ENCODE peak calls at places on chromosome 9, in nine cellular contexts. P is GM23338, U is A549, B is SK-N-SH, D is HCT116, S is K562, C is GM12878, K is Panc1, Y is HepG2. H is an unnamed sample.

GRCh38 chr9:113863345-113863744 is 12.8 kb upstream of the ZNF618 start:
- DNase-seq in P (no peak), U (no peak), B (no peak), D (no peak), S (no peak), C (no peak), K (no peak), Y (no peak), H (no peak)

GRCh38 chr9:79362100-79363081 is 209.4 kb upstream of the TLE4 start:
- DNase-seq in P (peak), U (peak), B (no peak), D (no peak), S (no peak), C (no peak), K (no peak), Y (no peak), H (no peak)

GRCh38 chr9:101711330-101711941 is 27.0 kb downstream of the GRIN3A start:
- DNase-seq in P (peak), U (peak), B (peak), D (no peak), S (peak), C (no peak), K (no peak), Y (peak), H (no peak)

GRCh38 chr9:71355884-71356283 is 234.5 kb upstream of the TRPM3 start:
- DNase-seq in P (peak), U (no peak), B (no peak), D (peak), S (no peak), C (no peak), K (no peak), Y (peak), H (no peak)

GRCh38 chr9:79829566-79830347 is 258.0 kb downstream of the TLE4 start:
- DNase-seq in P (no peak), U (no peak), B (no peak), D (no peak), S (no peak), C (no peak), K (no peak), Y (no peak), H (no peak)

GRCh38 chr9:109010676-109011655 is 2.3 kb downstream of the CTNNAL1 start:
- DNase-seq in P (no peak), U (peak), B (no peak), D (peak), S (peak), C (no peak), K (no peak), Y (peak), H (peak)

GRCh38 chr9:128144239-128145181 is 4.7 kb upstream of the LCN2 start:
- DNase-seq in P (no peak), U (no peak), B (no peak), D (no peak), S (no peak), C (no peak), K (no peak), Y (no peak), H (no peak)

GRCh38 chr9:83538172-83538889 is at the start of gene FRMD3:
- DNase-seq in P (peak), U (peak), B (peak), D (peak), S (no peak), C (no peak), K (no peak), Y (peak), H (peak)

GRCh38 chr9:98807070-98807810 is at the start of gene GALNT12:
- DNase-seq in P (peak), U (peak), B (peak), D (no peak), S (peak), C (no peak), K (no peak), Y (no peak), H (no peak)

GRCh38 chr9:134189475-134190231 is 25.3 kb upstream of the RNU6ATAC start:
- DNase-seq in P (no peak), U (no peak), B (peak), D (no peak), S (no peak), C (no peak), K (no peak), Y (no peak), H (no peak)

GRCh38 chr9:128245293-128246151 is 30.3 kb downstream of the GOLGA2 start:
- DNase-seq in P (peak), U (no peak), B (peak), D (no peak), S (peak), C (no peak), K (no peak), Y (peak), H (peak)

GRCh38 chr9:127194881-127195713 is 69.5 kb upstream of the GARNL3 start:
- DNase-seq in P (peak), U (peak), B (no peak), D (peak), S (no peak), C (no peak), K (no peak), Y (peak), H (no peak)

GRCh38 chr9:128911529-128912035 is 9.2 kb upstream of the PHYHD1 start:
- DNase-seq in P (peak), U (peak), B (no peak), D (no peak), S (peak), C (no peak), K (no peak), Y (peak), H (no peak)

GRCh38 chr9:23219471-23219870 is 606.6 kb downstream of the ELAVL2 start:
- DNase-seq in P (no peak), U (no peak), B (no peak), D (no peak), S (no peak), C (no peak), K (no peak), Y (no peak), H (no peak)

GRCh38 chr9:21813575-21814473 is 11.4 kb downstream of the MTAP start:
- DNase-seq in P (peak), U (no peak), B (peak), D (peak), S (no peak), C (no peak), K (peak), Y (peak), H (no peak)

GRCh38 chr9:136997355-136997754 is 987 bp upstream of the CLIC3 start:
- DNase-seq in P (no peak), U (no peak), B (no peak), D (no peak), S (no peak), C (no peak), K (no peak), Y (no peak), H (no peak)

GRCh38 chr9:107707915-107708441 is 218.4 kb upstream of the KLF4 start:
- DNase-seq in P (no peak), U (peak), B (no peak), D (no peak), S (peak), C (no peak), K (no peak), Y (no peak), H (no peak)

GRCh38 chr9:118577121-118577520 is 792.1 kb downstream of the BRINP1 start:
- DNase-seq in P (no peak), U (no peak), B (no peak), D (no peak), S (no peak), C (no peak), K (no peak), Y (no peak), H (no peak)

GRCh38 chr9:83448606-83449005 is 89.6 kb downstream of the FRMD3 start:
- DNase-seq in P (no peak), U (no peak), B (no peak), D (no peak), S (no peak), C (no peak), K (no peak), Y (no peak), H (no peak)

GRCh38 chr9:107388890-107389289 is 100.7 kb downstream of the KLF4 start:
- DNase-seq in P (no peak), U (no peak), B (no peak), D (no peak), S (no peak), C (no peak), K (no peak), Y (no peak), H (no peak)

GRCh38 chr9:13427587-13427986 is 148.1 kb upstream of the MPDZ start:
- DNase-seq in P (peak), U (peak), B (peak), D (no peak), S (peak), C (no peak), K (no peak), Y (peak), H (no peak)

GRCh38 chr9:98951967-98952366 is 8.3 kb downstream of the COL15A1 start:
- DNase-seq in P (no peak), U (no peak), B (no peak), D (no peak), S (no peak), C (no peak), K (no peak), Y (no peak), H (no peak)

GRCh38 chr9:77927265-77927664 is 104.3 kb downstream of the GNAQ start:
- DNase-seq in P (no peak), U (no peak), B (no peak), D (no peak), S (no peak), C (no peak), K (no peak), Y (no peak), H (no peak)

GRCh38 chr9:123453904-123454321 is 97.9 kb downstream of the CRB2 start:
- DNase-seq in P (no peak), U (no peak), B (no peak), D (no peak), S (no peak), C (no peak), K (no peak), Y (peak), H (no peak)

GRCh38 chr9:20663133-20663532 is 20.9 kb upstream of the FOCAD start:
- DNase-seq in P (no peak), U (no peak), B (no peak), D (no peak), S (no peak), C (no peak), K (no peak), Y (no peak), H (no peak)

GRCh38 chr9:114369567-114370240 is 18.1 kb downstream of the AKNA start:
- DNase-seq in P (no peak), U (no peak), B (no peak), D (no peak), S (no peak), C (no peak), K (no peak), Y (no peak), H (no peak)

GRCh38 chr9:76419782-76420380 is 25.7 kb upstream of the RFK start:
- DNase-seq in P (peak), U (peak), B (peak), D (peak), S (peak), C (no peak), K (no peak), Y (peak), H (peak)

GRCh38 chr9:99171225-99172128 is 50.3 kb downstream of the ALG2 start:
- DNase-seq in P (no peak), U (no peak), B (no peak), D (no peak), S (no peak), C (no peak), K (no peak), Y (no peak), H (no peak)

GRCh38 chr9:133583586-133583985 is 25.6 kb downstream of the FAM163B start:
- DNase-seq in P (no peak), U (no peak), B (no peak), D (no peak), S (no peak), C (no peak), K (no peak), Y (no peak), H (no peak)

GRCh38 chr9:73869261-73869660 is 627.9 kb upstream of the RORB start:
- DNase-seq in P (no peak), U (no peak), B (no peak), D (no peak), S (peak), C (peak), K (peak), Y (peak), H (peak)

GRCh38 chr9:35102465-35102768 is 514 bp downstream of the STOML2 start:
- DNase-seq in P (peak), U (no peak), B (no peak), D (no peak), S (no peak), C (no peak), K (no peak), Y (no peak), H (no peak)

GRCh38 chr9:38244971-38245370 is 147.5 kb upstream of the ALDH1B1 start:
- DNase-seq in P (no peak), U (no peak), B (no peak), D (no peak), S (no peak), C (no peak), K (no peak), Y (no peak), H (no peak)

GRCh38 chr9:130333041-130334040 is 67.8 kb downstream of the HMCN2 start:
- DNase-seq in P (no peak), U (no peak), B (peak), D (no peak), S (no peak), C (no peak), K (no peak), Y (no peak), H (no peak)

GRCh38 chr9:28365020-28365640 is 791.8 kb upstream of the C9orf72 start:
- DNase-seq in P (peak), U (no peak), B (no peak), D (no peak), S (no peak), C (no peak), K (no peak), Y (no peak), H (no peak)

GRCh38 chr9:92964607-92964975 is 17.3 kb downstream of the FGD3 start:
- DNase-seq in P (no peak), U (no peak), B (no peak), D (no peak), S (no peak), C (no peak), K (no peak), Y (no peak), H (no peak)

DNA sequence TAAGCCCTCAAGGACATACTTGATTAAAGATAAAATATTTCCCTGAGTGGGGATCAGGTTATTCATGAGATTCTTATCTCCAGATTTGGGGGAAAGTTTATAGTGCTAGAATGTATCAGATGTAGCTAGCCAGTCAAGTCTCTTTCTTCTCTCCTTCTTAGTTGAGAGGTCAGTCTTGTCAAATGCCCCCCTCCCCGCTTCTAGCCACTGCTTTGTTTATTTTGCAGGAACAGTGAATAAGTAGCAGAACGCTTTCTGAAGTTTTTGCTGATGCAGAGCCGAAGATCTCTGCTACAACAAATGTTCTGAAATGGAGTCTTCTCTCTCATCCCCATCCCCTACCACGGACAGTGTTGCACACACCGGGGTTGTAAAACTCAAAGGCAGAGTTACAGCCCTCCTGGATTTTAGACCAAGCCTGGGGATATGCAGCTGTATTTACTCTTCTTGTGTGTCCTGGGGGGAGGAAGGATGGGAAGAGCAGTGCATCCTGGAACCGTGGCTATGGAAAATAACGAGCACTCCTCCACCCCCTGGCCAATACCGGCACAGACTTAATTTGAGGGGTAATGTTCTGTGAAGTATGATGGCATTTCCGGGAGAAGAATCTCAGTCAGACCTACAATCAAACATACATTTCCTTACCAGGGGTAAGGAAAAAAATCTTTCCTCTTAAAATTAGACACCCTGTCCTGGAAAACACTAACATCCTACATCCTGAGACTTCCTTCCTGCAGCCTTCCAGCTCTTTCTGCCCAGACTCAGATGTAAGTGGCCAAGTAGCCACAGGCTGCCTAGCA is 10.7 kb upstream of the ERMP1 start:
- DNase-seq in P (no peak), U (peak), B (peak), D (no peak), S (no peak), C (no peak), K (no peak), Y (peak), H (no peak)
- TF ChIP-seq REST in P (no peak), U (no peak), B (peak), D (no peak), S (no peak), C (peak), K (no peak), Y (no peak), H (no peak)

GRCh38 chr9:34045903-34046302 is 2.8 kb downstream of the UBAP2 start:
- DNase-seq in P (no peak), U (no peak), B (no peak), D (no peak), S (no peak), C (no peak), K (no peak), Y (no peak), H (no peak)

GRCh38 chr9:34048730-34049629 is at the start of gene UBAP2:
- DNase-seq in P (peak), U (peak), B (peak), D (peak), S (peak), C (peak), K (peak), Y (peak), H (peak)

GRCh38 chr9:34049630-34050384 is 1.1 kb upstream of the UBAP2 start:
- DNase-seq in P (peak), U (no peak), B (peak), D (no peak), S (peak), C (no peak), K (no peak), Y (no peak), H (no peak)

GRCh38 chr9:34046784-34047379 is 1.8 kb downstream of the UBAP2 start:
- DNase-seq in P (peak), U (no peak), B (peak), D (no peak), S (no peak), C (peak), K (no peak), Y (no peak), H (peak)

DNA sequence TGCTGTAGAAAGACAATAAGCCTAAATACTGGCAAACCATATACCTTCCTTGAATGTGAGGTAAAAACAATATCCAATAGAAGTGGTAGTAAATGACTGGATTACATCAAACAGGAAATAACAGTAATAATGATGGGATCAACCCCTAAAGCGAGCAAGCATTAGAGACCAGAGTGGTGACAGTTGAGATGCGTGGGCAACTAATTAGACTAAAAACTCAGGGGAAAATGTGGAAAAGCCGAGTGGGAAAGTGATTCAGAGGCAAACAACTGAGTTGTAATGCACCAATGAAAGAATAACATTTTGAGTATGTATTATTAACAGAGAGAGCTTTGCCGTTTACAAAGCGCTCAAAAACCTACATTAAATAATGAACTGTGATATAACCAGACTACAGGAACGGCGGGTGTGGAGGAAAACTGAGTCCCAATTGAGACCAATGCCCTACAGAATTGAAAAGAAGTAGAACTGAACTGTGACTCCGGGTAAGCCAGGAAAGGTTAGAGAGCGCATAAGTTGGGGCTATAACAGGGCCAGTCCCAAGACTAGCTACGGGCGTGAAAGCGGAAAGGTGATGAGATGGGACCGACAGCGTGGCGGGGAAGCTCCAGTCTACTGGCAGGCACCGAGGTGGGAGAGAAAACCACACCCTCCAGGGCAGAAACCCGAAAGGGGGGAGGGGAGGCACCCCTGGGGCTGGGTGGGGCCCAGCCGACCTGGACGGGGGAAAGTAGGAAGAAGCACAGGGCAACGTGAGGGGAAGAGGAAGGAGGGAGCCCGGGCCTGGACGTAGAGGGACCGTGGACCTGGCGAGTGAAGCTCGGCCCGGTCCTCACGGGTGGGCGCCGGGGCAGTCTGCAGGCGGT is 590 bp downstream of the UBAP2 start:
- DNase-seq in P (peak), U (peak), B (peak), D (peak), S (peak), C (no peak), K (no peak), Y (peak), H (no peak)
- TF ChIP-seq REST in P (no peak), U (no peak), B (no peak), D (no peak), S (no peak), C (no peak), K (no peak), Y (no peak), H (no peak)

GRCh38 chr9:2338770-2339169 is 282.8 kb upstream of the VLDLR start:
- DNase-seq in P (no peak), U (no peak), B (no peak), D (no peak), S (no peak), C (no peak), K (no peak), Y (no peak), H (no peak)

GRCh38 chr9:2337602-2338001 is 284.0 kb upstream of the VLDLR start:
- DNase-seq in P (no peak), U (no peak), B (no peak), D (no peak), S (no peak), C (no peak), K (no peak), Y (no peak), H (no peak)

GRCh38 chr9:2337131-2337530 is 284.5 kb upstream of the VLDLR start:
- DNase-seq in P (no peak), U (no peak), B (no peak), D (no peak), S (no peak), C (no peak), K (no peak), Y (no peak), H (no peak)

GRCh38 chr9:2336055-2336454 is 285.5 kb upstream of the VLDLR start:
- DNase-seq in P (no peak), U (no peak), B (no peak), D (no peak), S (peak), C (no peak), K (no peak), Y (no peak), H (no peak)

DNA sequence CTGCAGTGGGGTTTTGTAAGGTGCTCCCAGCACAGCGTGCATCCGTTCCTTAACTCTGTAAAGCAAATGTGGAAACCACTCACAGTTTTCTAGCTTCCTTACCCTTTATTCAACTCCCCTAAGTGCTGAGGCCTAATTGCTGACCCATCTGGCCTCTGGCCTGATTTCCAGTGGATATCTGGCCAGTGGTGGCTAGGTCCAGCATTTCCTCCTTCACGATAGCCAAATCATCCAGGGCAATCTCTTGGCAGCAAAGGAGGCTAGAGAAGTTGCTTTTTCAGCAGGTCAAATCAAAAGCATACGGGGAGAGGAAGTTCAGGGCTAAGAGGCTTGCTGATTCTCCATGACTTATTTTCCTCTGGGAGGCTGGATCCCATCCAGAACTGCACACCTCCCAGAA is 286.3 kb upstream of the VLDLR start:
- DNase-seq in P (no peak), U (no peak), B (peak), D (no peak), S (no peak), C (no peak), K (no peak), Y (no peak), H (no peak)
- TF ChIP-seq REST in P (no peak), U (no peak), B (no peak), D (no peak), S (no peak), C (no peak), K (no peak), Y (no peak), H (no peak)

DNA sequence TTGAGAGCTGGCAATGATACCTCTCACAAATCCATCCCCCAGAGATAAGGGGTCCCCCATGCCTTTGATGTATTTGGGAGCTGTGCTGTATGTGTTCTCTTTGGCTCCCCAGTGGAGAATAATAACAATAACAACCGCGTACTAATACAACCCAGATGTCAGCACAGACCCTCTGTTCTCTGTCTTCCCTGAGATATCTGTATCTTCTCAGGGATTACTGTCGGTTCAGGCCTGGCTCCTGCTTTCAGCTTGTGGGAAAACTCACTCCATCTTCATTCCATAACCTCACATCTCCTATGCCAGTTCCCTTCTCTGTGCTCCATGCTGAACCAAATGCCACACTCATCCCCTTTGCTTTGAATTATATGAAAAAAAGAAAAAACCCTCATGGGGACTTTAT is 76.2 kb downstream of the TMC1 start:
- DNase-seq in P (no peak), U (no peak), B (no peak), D (no peak), S (no peak), C (no peak), K (no peak), Y (no peak), H (no peak)
- TF ChIP-seq REST in P (no peak), U (no peak), B (no peak), D (no peak), S (no peak), C (no peak), K (no peak), Y (no peak), H (no peak)